ENCODE peak calls at places on chromosomes 12 and 14, in eight cellular contexts. I is activated CD4-positive, alpha-beta T cell treated with anti-CD3 and anti-CD28 coated beads, Interleukin-2, amount 50 U/mL, for 24 hours; A is NCI-H2081; K is T-cell; C is DMS153; L is NCI-H1092 treated with DMSO at 0.1 percent for 48 hours; G is ascending aorta; V is mesothelial cell of epicardium. W is an unnamed sample.

GRCh38 chr14:76584271-76584702 is 177.0 kb upstream of the VASH1 start:
- DNase-seq in I (no peak), A (peak), K (no peak), C (peak), L (peak), G (no peak), V (peak), W (no peak)

GRCh38 chr12:47067176-47067575 is 12.2 kb upstream of the PCED1B start:
- DNase-seq in I (no peak), A (no peak), K (no peak), C (no peak), L (no peak), G (no peak), V (no peak), W (no peak)

GRCh38 chr12:32307352-32307751 is 92.0 kb upstream of the FGD4 start:
- DNase-seq in I (no peak), A (no peak), K (no peak), C (no peak), L (no peak), G (no peak), V (no peak), W (no peak)

GRCh38 chr14:58109761-58110160 is 42.3 kb downstream of the ARMH4 start:
- DNase-seq in I (no peak), A (no peak), K (no peak), C (no peak), L (no peak), G (no peak), V (no peak), W (no peak)

GRCh38 chr12:105601158-105601557 is 270.7 kb downstream of the C12orf75 start:
- DNase-seq in I (no peak), A (no peak), K (no peak), C (no peak), L (no peak), G (no peak), V (no peak), W (no peak)

GRCh38 chr14:91335191-91336092 is 82.2 kb downstream of the CCDC88C start:
- DNase-seq in I (no peak), A (no peak), K (no peak), C (no peak), L (no peak), G (no peak), V (no peak), W (no peak)

GRCh38 chr12:107840186-107840585 is 65.7 kb downstream of the ASCL4 start:
- DNase-seq in I (no peak), A (no peak), K (no peak), C (no peak), L (no peak), G (no peak), V (no peak), W (no peak)

GRCh38 chr12:50772877-50773276 is 9.0 kb downstream of the ATF1 start:
- DNase-seq in I (no peak), A (no peak), K (no peak), C (no peak), L (no peak), G (no peak), V (no peak), W (no peak)

GRCh38 chr14:24565766-24566165 is 10.3 kb downstream of the CTSG start:
- DNase-seq in I (no peak), A (no peak), K (no peak), C (no peak), L (no peak), G (no peak), V (no peak), W (no peak)

GRCh38 chr12:28065889-28066630 is 93.5 kb upstream of the PTHLH start:
- DNase-seq in I (no peak), A (no peak), K (no peak), C (no peak), L (no peak), G (no peak), V (no peak), W (no peak)

GRCh38 chr14:91264151-91265150 is 19.9 kb upstream of the GPR68 start:
- DNase-seq in I (no peak), A (no peak), K (no peak), C (no peak), L (peak), G (no peak), V (peak), W (no peak)

GRCh38 chr14:74616996-74617700 is 5.1 kb upstream of the LTBP2 start:
- DNase-seq in I (no peak), A (no peak), K (no peak), C (no peak), L (no peak), G (no peak), V (no peak), W (no peak)

GRCh38 chr12:6768385-6769002 is 2.3 kb downstream of the PTMS start:
- DNase-seq in I (no peak), A (peak), K (no peak), C (no peak), L (no peak), G (no peak), V (no peak), W (no peak)

GRCh38 chr14:28609228-28609828 is 157.3 kb upstream of the FOXG1 start:
- DNase-seq in I (no peak), A (peak), K (no peak), C (peak), L (peak), G (no peak), V (peak), W (no peak)

GRCh38 chr12:2234951-2235350 is 182.2 kb downstream of the CACNA1C start:
- DNase-seq in I (no peak), A (no peak), K (no peak), C (no peak), L (no peak), G (no peak), V (no peak), W (no peak)

GRCh38 chr12:116690016-116690709 is 47.7 kb downstream of the SPRING1 start:
- DNase-seq in I (no peak), A (no peak), K (no peak), C (no peak), L (no peak), G (no peak), V (no peak), W (no peak)

GRCh38 chr12:7935773-7936581 is at the start of gene SLC2A3:
- DNase-seq in I (peak), A (no peak), K (peak), C (peak), L (no peak), G (no peak), V (no peak), W (peak)

GRCh38 chr14:55245657-55246268 is 25.5 kb upstream of the FBXO34 start:
- DNase-seq in I (peak), A (no peak), K (no peak), C (no peak), L (no peak), G (no peak), V (no peak), W (no peak)

GRCh38 chr12:100913872-100914600 is 119.5 kb downstream of the ANO4 start:
- DNase-seq in I (no peak), A (no peak), K (no peak), C (no peak), L (no peak), G (no peak), V (no peak), W (no peak)

GRCh38 chr14:38605193-38606114 is 349.6 kb upstream of the CLEC14A start:
- DNase-seq in I (no peak), A (no peak), K (no peak), C (no peak), L (no peak), G (no peak), V (no peak), W (no peak)